ENCODE peak calls at places on chromosomes 6 and 20, in ten cellular contexts. H is colonic mucosa, K is right lobe of liver, M is uterus, Y is lower lobe of right lung, U is PC-9, J is breast epithelium, W is astrocyte, D is ovary, V is right cardiac atrium. A is an unnamed sample.

GRCh38 chr6:24761193-24761835 is 13.4 kb upstream of the GMNN start:
- DNase-seq in D (no peak), W (no peak), J (no peak), Y (no peak), U (no peak), K (no peak), M (no peak), H (peak), V (no peak), A (no peak)

GRCh38 chr6:147868493-147869222 is 360.2 kb downstream of the SAMD5 start:
- DNase-seq in V (no peak), H (no peak), J (no peak), W (peak), D (no peak), M (no peak), U (no peak), K (no peak), Y (no peak), A (no peak)

GRCh38 chr6:149094156-149094555 is 223.4 kb upstream of the TAB2 start:
- DNase-seq in H (no peak), W (peak), V (no peak), M (no peak), U (no peak), D (no peak), Y (no peak), J (no peak), K (no peak), A (no peak)

GRCh38 chr6:106115231-106115630 is 29.1 kb downstream of the PRDM1 start:
- DNase-seq in D (no peak), V (no peak), M (no peak), H (no peak), U (no peak), Y (no peak), W (no peak), J (no peak), K (no peak), A (no peak)

GRCh38 chr20:10707070-10707469 is 33.3 kb upstream of the JAG1 start:
- DNase-seq in U (no peak), J (no peak), M (no peak), Y (no peak), H (no peak), W (no peak), K (no peak), V (no peak), D (no peak), A (no peak)

GRCh38 chr20:51500311-51500710 is 42.2 kb downstream of the NFATC2 start:
- DNase-seq in M (no peak), H (no peak), V (no peak), J (no peak), Y (no peak), W (peak), D (no peak), U (no peak), K (no peak), A (peak)

GRCh38 chr6:106446983-106447382 is 86.5 kb downstream of the CRYBG1 start:
- DNase-seq in W (no peak), J (no peak), K (no peak), U (no peak), H (no peak), Y (no peak), M (no peak), V (no peak), D (no peak), A (no peak)

GRCh38 chr20:52426856-52427255 is 235.3 kb upstream of the ZFP64 start:
- DNase-seq in W (no peak), J (no peak), Y (no peak), K (no peak), D (no peak), V (no peak), U (no peak), M (no peak), H (no peak), A (no peak)

GRCh38 chr20:39875493-39876110 is 813.4 kb downstream of the MAFB start:
- DNase-seq in Y (no peak), J (no peak), K (no peak), M (no peak), V (no peak), U (no peak), H (no peak), D (no peak), W (no peak), A (no peak)

DNA sequence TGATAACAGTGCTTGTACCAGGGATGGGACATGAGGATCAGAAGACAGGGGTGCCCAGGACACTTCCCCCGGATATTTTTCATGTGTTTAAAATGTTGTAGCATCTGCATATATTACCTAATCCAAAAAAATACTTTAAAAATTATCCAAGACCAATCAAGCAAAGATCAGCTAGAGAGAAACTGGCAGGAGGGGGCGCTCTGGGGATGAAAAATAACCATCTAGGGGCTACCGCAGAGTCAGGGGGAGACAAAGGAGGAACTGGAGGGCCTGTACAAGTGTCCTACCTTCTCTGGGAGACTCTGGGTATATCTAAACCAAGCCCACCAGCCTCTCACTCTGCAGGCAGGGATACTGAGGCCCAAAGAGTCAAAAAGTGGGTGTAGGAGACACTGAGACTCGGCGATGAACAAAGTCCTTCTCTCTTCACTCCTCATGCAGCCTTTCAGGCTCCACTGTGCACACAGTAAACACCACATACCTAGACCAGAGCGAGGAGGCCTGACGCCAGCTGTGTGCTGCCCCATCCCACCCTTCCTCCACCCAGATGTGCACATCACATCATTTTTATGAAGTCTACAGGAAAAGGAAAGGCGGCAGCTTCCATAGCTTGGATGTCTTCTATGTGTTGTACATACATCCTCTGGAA is 9.8 kb downstream of the RIMS4 start:
- DNase-seq in J (no peak), W (no peak), M (no peak), V (no peak), U (no peak), H (no peak), Y (no peak), D (no peak), K (no peak), A (no peak)
- H3K4me3 ChIP-seq in J (no peak), W (no peak), M (no peak), V (no peak), U (no peak), H (no peak), Y (no peak), D (no peak), K (no peak), A (no peak)

GRCh38 chr6:156938143-156938542 is 161.0 kb downstream of the ARID1B start:
- DNase-seq in H (no peak), Y (no peak), J (no peak), W (no peak), D (no peak), V (no peak), U (no peak), M (no peak), K (no peak), A (no peak)

GRCh38 chr6:156935000-156935399 is 157.8 kb downstream of the ARID1B start:
- DNase-seq in Y (no peak), M (no peak), V (no peak), W (no peak), J (no peak), U (no peak), D (no peak), H (no peak), K (no peak), A (no peak)

GRCh38 chr6:156933201-156934053 is 156.2 kb downstream of the ARID1B start:
- DNase-seq in Y (peak), W (no peak), V (no peak), D (no peak), M (no peak), H (peak), J (no peak), K (peak), U (peak), A (no peak)

GRCh38 chr6:156931283-156931682 is 154.1 kb downstream of the ARID1B start:
- DNase-seq in K (no peak), V (no peak), H (no peak), J (no peak), U (no peak), W (no peak), M (no peak), D (no peak), Y (no peak), A (no peak)

GRCh38 chr6:156934054-156934424 is 156.9 kb downstream of the ARID1B start:
- DNase-seq in V (no peak), Y (no peak), J (no peak), D (no peak), W (no peak), K (no peak), U (no peak), H (no peak), M (no peak), A (no peak)
- H3K27ac ChIP-seq in V (no peak), Y (no peak), J (peak), D (no peak), W (no peak), K (peak), U (peak), H (peak), M (no peak), A (no peak)

GRCh38 chr6:81998432-81998831 is 246.0 kb upstream of the TENT5A start:
- DNase-seq in D (no peak), M (no peak), V (no peak), H (no peak), W (peak), J (no peak), K (no peak), Y (no peak), U (no peak), A (no peak)
- H3K4me3 ChIP-seq in D (no peak), M (no peak), V (no peak), H (no peak), W (no peak), J (no peak), K (no peak), Y (no peak), U (no peak), A (no peak)

DNA sequence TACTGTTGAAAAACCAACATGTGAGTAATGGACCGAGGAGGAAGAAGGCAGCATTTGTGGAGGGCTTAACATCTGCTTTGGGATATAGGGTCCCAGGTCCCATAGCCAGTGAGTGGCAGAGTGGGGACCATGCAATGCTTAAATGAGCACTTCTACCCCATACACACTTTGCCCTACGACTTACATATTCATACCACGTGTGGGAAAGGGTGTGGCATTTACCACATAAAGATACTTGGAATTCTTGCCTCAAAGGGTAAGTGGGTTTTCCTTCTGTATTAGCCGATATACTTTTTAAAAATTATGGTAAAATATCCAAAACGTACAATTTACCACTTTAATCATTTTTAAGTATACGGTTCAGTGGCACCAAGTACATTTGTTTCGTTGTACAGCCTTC is 199.3 kb downstream of the BACH2 start:
- DNase-seq in W (peak), Y (no peak), M (no peak), V (no peak), K (no peak), D (no peak), U (no peak), J (no peak), H (no peak), A (no peak)
- H3K27ac ChIP-seq in W (peak), Y (no peak), M (peak), V (no peak), K (no peak), D (no peak), U (no peak), J (peak), H (no peak), A (peak)

DNA sequence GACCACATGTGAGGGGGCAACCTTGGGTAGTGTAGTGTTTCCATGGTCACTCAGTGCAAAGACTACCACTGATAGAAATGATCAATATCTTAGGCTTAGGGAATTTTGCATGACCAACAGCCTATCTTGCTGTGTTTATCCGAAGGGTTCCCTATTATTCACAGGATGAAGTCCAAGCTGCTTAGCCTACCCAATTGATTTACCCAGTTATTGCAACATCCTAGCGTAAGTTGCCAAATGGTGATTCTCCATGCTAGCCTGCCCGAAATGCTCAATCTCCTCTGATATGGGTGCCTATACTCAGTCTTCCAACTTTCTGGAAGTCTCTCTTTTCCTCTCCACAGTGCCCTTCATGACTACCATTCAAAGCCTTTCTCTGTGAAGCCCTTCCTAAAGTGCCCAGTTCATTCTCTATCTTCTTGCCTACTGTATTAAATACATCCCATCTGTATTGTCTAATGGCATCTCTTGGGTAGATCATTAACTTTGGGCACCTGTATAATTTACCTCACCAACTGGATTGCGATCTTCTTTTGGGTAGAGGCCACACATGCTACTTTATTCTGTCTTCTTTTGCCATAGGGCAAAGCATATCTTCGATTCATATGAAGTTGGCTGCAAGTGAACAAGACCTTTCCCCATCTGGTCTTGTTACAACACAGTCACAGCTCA is 240.5 kb downstream of the CLIC5 start:
- DNase-seq in Y (no peak), W (no peak), M (no peak), V (no peak), U (no peak), D (no peak), H (no peak), J (no peak), K (no peak), A (no peak)
- H3K4me3 ChIP-seq in Y (no peak), W (no peak), M (no peak), V (no peak), U (no peak), D (no peak), H (no peak), J (no peak), K (no peak), A (no peak)

A was measured in coronary artery.